ENCODE peak calls at places on chromosome 2, in five cellular contexts. R is lung, L is sigmoid colon, Q is lower leg skin, Y is right lobe of liver. W is an unnamed sample.

GRCh38 chr2:178005756-178006155 is 66.8 kb downstream of the PDE11A start:
- DNase-seq in R (no peak), Q (no peak), L (no peak), Y (no peak), W (no peak)

GRCh38 chr2:26469092-26469710 is 8.7 kb downstream of the OTOF start:
- DNase-seq in Y (no peak), Q (no peak), R (peak), L (no peak), W (peak)

GRCh38 chr2:152740743-152741328 is 22.4 kb downstream of the ARL6IP6 start:
- DNase-seq in R (no peak), Y (no peak), Q (no peak), L (no peak), W (peak)

GRCh38 chr2:86298411-86299390 is 38.7 kb downstream of the REEP1 start:
- DNase-seq in R (no peak), Y (peak), L (no peak), Q (no peak), W (no peak)

GRCh38 chr2:214628091-214628490 is 181.4 kb downstream of the BARD1 start:
- DNase-seq in L (no peak), Y (no peak), Q (no peak), R (no peak), W (no peak)

GRCh38 chr2:160657206-160657605 is 163.6 kb upstream of the RBMS1 start:
- DNase-seq in Y (no peak), R (no peak), Q (no peak), L (no peak), W (no peak)

GRCh38 chr2:124805060-124805459 is 780.0 kb downstream of the CNTNAP5 start:
- DNase-seq in L (no peak), R (no peak), Q (no peak), Y (no peak), W (peak)

GRCh38 chr2:225317191-225317590 is 82.3 kb upstream of the NYAP2 start:
- DNase-seq in R (no peak), Q (no peak), Y (no peak), L (no peak), W (no peak)

GRCh38 chr2:97714084-97714949 is 941 bp downstream of the ZAP70 start:
- DNase-seq in R (no peak), Y (no peak), Q (no peak), L (peak), W (no peak)

GRCh38 chr2:65656152-65656718 is 223.8 kb upstream of the SPRED2 start:
- DNase-seq in Y (no peak), Q (no peak), L (no peak), R (no peak), W (no peak)

GRCh38 chr2:27762951-27763906 is 8.3 kb upstream of the MRPL33 start:
- DNase-seq in Y (no peak), Q (no peak), R (no peak), L (no peak), W (no peak)

GRCh38 chr2:207184348-207184747 is 18.6 kb upstream of the KLF7 start:
- DNase-seq in R (no peak), Y (no peak), L (no peak), Q (no peak), W (no peak)

GRCh38 chr2:162123806-162124758 is 28.0 kb downstream of the GCG start:
- DNase-seq in Y (no peak), Q (no peak), L (no peak), R (no peak), W (peak)

GRCh38 chr2:240225116-240225515 is 84.7 kb upstream of the OTOS start:
- DNase-seq in R (no peak), Q (no peak), Y (peak), L (peak), W (no peak)

GRCh38 chr2:134362751-134363150 is 108.9 kb downstream of the MGAT5 start:
- DNase-seq in R (no peak), Y (no peak), L (no peak), Q (no peak), W (no peak)

GRCh38 chr2:205427112-205427511 is 255.2 kb upstream of the NRP2 start:
- DNase-seq in L (no peak), Y (no peak), Q (no peak), R (no peak), W (no peak)

GRCh38 chr2:59655809-59656208 is 897.6 kb downstream of the BCL11A start:
- DNase-seq in Q (no peak), L (no peak), Y (no peak), R (peak), W (no peak)

GRCh38 chr2:174673405-174673804 is 75.8 kb upstream of the WIPF1 start:
- DNase-seq in Q (no peak), R (no peak), L (no peak), Y (no peak), W (no peak)

GRCh38 chr2:42830922-42831574 is 38.7 kb upstream of the HAAO start:
- DNase-seq in R (no peak), L (no peak), Y (peak), Q (no peak), W (no peak)

GRCh38 chr2:102094917-102095316 is 47.6 kb upstream of the IL1R1 start:
- DNase-seq in Y (peak), L (no peak), R (peak), Q (no peak), W (no peak)

GRCh38 chr2:75022516-75022915 is 64.1 kb downstream of the POLE4 start:
- DNase-seq in Y (no peak), R (no peak), Q (no peak), L (no peak), W (no peak)

GRCh38 chr2:241798081-241798630 is 10.8 kb upstream of the NEU4 start:
- DNase-seq in Q (peak), R (no peak), L (peak), Y (no peak), W (no peak)

GRCh38 chr2:8234253-8234652 is 447.6 kb upstream of the ID2 start:
- DNase-seq in Y (no peak), Q (peak), R (no peak), L (no peak), W (peak)

GRCh38 chr2:25042321-25043240 is 705 bp downstream of the EFR3B start:
- DNase-seq in R (peak), Y (no peak), Q (no peak), L (peak), W (peak)

GRCh38 chr2:117856415-117857210 is 42.1 kb downstream of the DDX18 start:
- DNase-seq in R (no peak), Y (no peak), Q (no peak), L (no peak), W (no peak)

GRCh38 chr2:129611456-129611855 is 368.0 kb upstream of the RAB6C start:
- DNase-seq in L (no peak), Y (no peak), R (no peak), Q (no peak), W (no peak)

GRCh38 chr2:24972315-24972958 is 682 bp upstream of the DNAJC27 start:
- DNase-seq in Q (peak), Y (peak), R (no peak), L (peak), W (peak)

GRCh38 chr2:233801357-233802131 is 23.4 kb downstream of the MROH2A start:
- DNase-seq in R (peak), Y (no peak), Q (no peak), L (no peak), W (peak)

GRCh38 chr2:176419591-176420071 is 150.4 kb downstream of the MTX2 start:
- DNase-seq in Q (no peak), R (no peak), L (no peak), Y (no peak), W (no peak)

GRCh38 chr2:112155331-112156151 is 17.4 kb downstream of the FBLN7 start:
- DNase-seq in Q (no peak), R (no peak), L (no peak), Y (no peak), W (peak)

GRCh38 chr2:74037379-74037860 is 52.7 kb downstream of the TET3 start:
- DNase-seq in Y (no peak), L (no peak), R (no peak), Q (no peak), W (peak)

GRCh38 chr2:147441140-147441539 is 403.7 kb upstream of the ACVR2A start:
- DNase-seq in Y (no peak), Q (no peak), L (no peak), R (no peak), W (no peak)

GRCh38 chr2:171598713-171599319 is 76.5 kb downstream of the CYBRD1 start:
- DNase-seq in L (no peak), Y (peak), R (peak), Q (no peak), W (peak)

GRCh38 chr2:100640329-100641114 is 77.7 kb downstream of the PDCL3 start:
- DNase-seq in L (no peak), Y (no peak), R (no peak), Q (no peak), W (no peak)

GRCh38 chr2:232588680-232589585 is 38.4 kb downstream of the EIF4E2 start:
- DNase-seq in R (peak), Y (peak), L (peak), Q (peak), W (no peak)

GRCh38 chr2:71833855-71834554 is 313.7 kb downstream of the CYP26B1 start:
- DNase-seq in Y (no peak), L (peak), R (no peak), Q (peak), W (no peak)

DNA sequence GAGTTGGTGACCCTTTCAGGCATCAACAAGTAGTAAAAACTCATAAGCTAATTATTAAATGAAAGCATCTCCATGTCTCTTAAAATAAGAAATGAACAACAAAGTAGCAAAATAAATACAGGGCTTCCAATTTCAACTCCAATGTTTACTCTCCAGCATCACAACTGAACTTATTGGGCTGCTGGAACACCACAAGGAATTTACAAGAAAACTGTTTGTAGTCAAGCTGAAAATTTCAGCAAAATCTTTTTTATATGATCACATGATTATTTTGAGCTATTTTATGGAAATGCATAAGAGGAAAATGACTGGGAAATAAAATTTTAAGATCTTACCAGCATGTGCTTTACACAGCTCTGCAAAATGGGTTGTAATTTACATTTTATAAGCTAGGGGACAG is 28.1 kb downstream of the COBLL1 start:
- DNase-seq in Q (no peak), Y (no peak), L (no peak), R (no peak), W (no peak)
- TF ChIP-seq CTCF in Q (no peak), Y (no peak), L (no peak), R (no peak), W (no peak)

DNA sequence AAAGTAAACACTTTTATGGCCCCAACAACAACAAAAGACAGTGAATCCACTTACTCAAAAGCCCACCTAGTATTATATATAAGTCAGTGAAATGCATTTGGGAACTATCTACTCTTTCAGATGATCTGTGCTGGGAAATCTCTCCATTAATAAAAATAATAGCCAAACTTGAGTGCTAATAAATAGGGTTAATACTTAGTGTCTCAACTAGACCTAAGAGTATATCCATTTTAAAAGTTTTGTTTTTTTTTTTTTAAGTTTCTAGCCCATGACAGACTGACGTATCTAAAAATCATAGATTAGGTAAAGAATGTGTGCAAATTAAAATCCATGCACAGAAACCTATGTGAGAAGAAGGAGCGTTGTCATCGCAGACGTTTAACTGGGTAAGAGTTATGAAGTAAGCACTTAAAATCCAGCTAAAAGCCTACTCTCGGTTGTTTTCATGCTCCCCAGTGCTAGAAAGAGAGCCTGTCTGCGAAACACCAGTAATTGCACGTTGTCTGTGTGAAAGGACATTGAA is 83.4 kb upstream of the PELI1 start:
- DNase-seq in Y (no peak), L (no peak), Q (no peak), R (no peak), W (no peak)
- H3K4me3 ChIP-seq in Y (peak), L (peak), Q (peak), R (no peak), W (peak)

GRCh38 chr2:109384308-109385271 is 229.2 kb downstream of the SEPTIN10 start:
- DNase-seq in Y (peak), Q (no peak), L (peak), R (no peak), W (no peak)

GRCh38 chr2:109388018-109388417 is 225.7 kb downstream of the SEPTIN10 start:
- DNase-seq in R (no peak), L (no peak), Q (no peak), Y (no peak), W (no peak)

GRCh38 chr2:109387221-109387735 is 226.5 kb downstream of the SEPTIN10 start:
- DNase-seq in Y (no peak), Q (no peak), L (peak), R (no peak), W (no peak)

GRCh38 chr2:109385506-109385905 is 228.3 kb downstream of the SEPTIN10 start:
- DNase-seq in Q (no peak), Y (peak), R (no peak), L (peak), W (no peak)

GRCh38 chr2:109386004-109386695 is 227.6 kb downstream of the SEPTIN10 start:
- DNase-seq in R (no peak), Q (no peak), Y (no peak), L (peak), W (no peak)
- TF ChIP-seq CTCF in R (no peak), Q (no peak), Y (no peak), L (no peak), W (no peak)

GRCh38 chr2:18169787-18170175 is 291.3 kb downstream of the KCNS3 start:
- DNase-seq in L (no peak), R (no peak), Y (no peak), Q (no peak), W (no peak)

GRCh38 chr2:18169121-18169786 is 290.8 kb downstream of the KCNS3 start:
- DNase-seq in Q (no peak), L (no peak), Y (no peak), R (no peak), W (no peak)

GRCh38 chr2:18171191-18172139 is 293.0 kb downstream of the KCNS3 start:
- DNase-seq in Y (no peak), L (peak), Q (peak), R (peak), W (no peak)

GRCh38 chr2:18167871-18168270 is 289.4 kb downstream of the KCNS3 start:
- DNase-seq in Q (no peak), R (no peak), Y (no peak), L (no peak), W (no peak)
- H3K4me3 ChIP-seq in Q (no peak), R (no peak), Y (no peak), L (no peak), W (no peak)

W was measured in GM12865.